ENCODE peak calls at places on chromosomes 3 and 15, in nine cellular contexts. H, O, T, X, Q, F, C, K and R are unnamed samples.
A peak's percentile ranks its signal among the peaks of the same experiment; 100 is the strongest.

GRCh38 chr3:163474766-163475165 is 1603.5 kb downstream of the SI start:
- DNase-seq in T (no peak), O (no peak), X (no peak), H (no peak), C (no peak), F (no peak), K (no peak), Q (no peak), R (no peak)

GRCh38 chr3:19945405-19946290 is 1.2 kb upstream of the RAB5A start:
- DNase-seq in Q (no peak), O (no peak), T (peak; percentile 10), X (no peak), H (no peak), F (no peak), K (no peak), C (no peak), R (no peak)

GRCh38 chr3:59573911-59574310 is 524.1 kb upstream of the CFAP20DC start:
- DNase-seq in X (no peak), T (peak; percentile 72), F (no peak), O (peak; percentile 77), Q (no peak), H (no peak), K (no peak), C (peak; percentile 24), R (no peak)

GRCh38 chr15:66595937-66596545 is 30.2 kb upstream of the LCTL start:
- DNase-seq in C (no peak), H (no peak), K (no peak), X (no peak), T (no peak), Q (no peak), O (no peak), F (no peak), R (no peak)

GRCh38 chr3:43296565-43296964 is 10.2 kb downstream of the SNRK start:
- DNase-seq in X (peak; percentile 65), K (no peak), T (peak; percentile 15), O (no peak), C (no peak), Q (peak; percentile 37), F (peak; percentile 64), H (no peak), R (no peak)

GRCh38 chr3:63946753-63947152 is 34.6 kb upstream of the SCAANT1 start:
- DNase-seq in X (no peak), F (no peak), H (no peak), T (no peak), Q (no peak), C (no peak), O (no peak), K (no peak), R (no peak)

GRCh38 chr3:105847865-105848264 is 20.9 kb downstream of the CBLB start:
- DNase-seq in X (no peak), O (no peak), H (no peak), K (no peak), T (no peak), Q (no peak), F (no peak), C (no peak), R (no peak)

GRCh38 chr3:183306798-183307671 is 54.0 kb downstream of the B3GNT5 start:
- DNase-seq in X (peak; percentile 85), F (peak; percentile 91), K (no peak), C (peak; percentile 70), H (no peak), O (peak; percentile 68), T (peak; percentile 75), Q (peak; percentile 57), R (no peak)

GRCh38 chr3:21751891-21752290 is 881 bp upstream of the ZNF385D start:
- DNase-seq in O (no peak), Q (no peak), K (no peak), X (no peak), H (no peak), C (no peak), F (no peak), T (peak; percentile 40), R (no peak)

GRCh38 chr3:57758686-57759085 is 2.6 kb downstream of the SLMAP start:
- DNase-seq in O (no peak), H (no peak), X (no peak), K (no peak), C (no peak), T (peak; percentile 26), Q (no peak), F (no peak), R (no peak)

GRCh38 chr3:44509985-44510360 is 32.5 kb upstream of the ZNF445 start:
- DNase-seq in Q (peak; percentile 39), T (peak; percentile 23), H (no peak), F (no peak), O (no peak), X (no peak), K (no peak), C (no peak), R (no peak)

GRCh38 chr3:11437506-11437905 is 165.3 kb downstream of the ATG7 start:
- DNase-seq in X (no peak), F (no peak), T (no peak), O (no peak), H (no peak), K (no peak), Q (no peak), C (no peak), R (no peak)

GRCh38 chr3:11434697-11435096 is 162.5 kb downstream of the ATG7 start:
- DNase-seq in F (no peak), Q (no peak), K (no peak), T (no peak), H (no peak), C (no peak), O (no peak), X (no peak), R (no peak)

GRCh38 chr3:11436775-11437174 is 164.6 kb downstream of the ATG7 start:
- DNase-seq in T (no peak), C (no peak), K (no peak), X (no peak), F (no peak), O (no peak), H (no peak), Q (no peak), R (no peak)

GRCh38 chr3:11435420-11435819 is 163.2 kb downstream of the ATG7 start:
- DNase-seq in K (no peak), F (no peak), X (no peak), T (no peak), O (no peak), Q (no peak), C (no peak), H (no peak), R (no peak)

DNA sequence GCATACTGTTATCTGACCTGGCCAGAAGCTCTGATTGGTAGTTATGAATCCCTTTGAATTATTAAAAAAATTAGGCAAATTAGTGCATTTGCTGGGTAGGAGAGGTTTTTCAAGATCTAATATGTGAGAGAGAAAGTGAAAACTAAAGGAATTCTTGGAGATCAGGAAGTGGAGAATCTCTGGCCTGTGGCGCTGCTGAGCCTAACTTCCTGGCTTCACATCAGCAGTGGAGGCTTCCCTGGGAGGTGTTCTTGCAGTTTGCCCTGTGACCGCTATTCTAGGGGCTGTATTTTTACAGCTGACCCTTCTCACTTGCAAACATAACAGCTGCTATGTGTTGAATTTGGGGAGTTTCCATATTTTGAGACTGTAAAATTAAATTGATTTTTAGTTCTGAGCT is 166.4 kb downstream of the ATG7 start:
- DNase-seq in K (no peak), F (no peak), H (no peak), O (no peak), T (no peak), X (no peak), Q (no peak), C (no peak), R (no peak)
- TF ChIP-seq CTCF in K (no peak), F (peak; percentile 8), H (no peak), O (no peak), T (no peak), X (no peak), Q (no peak), C (no peak), R (no peak)

GRCh38 chr3:8845641-8846040 is 76.2 kb upstream of the OXTR start:
- DNase-seq in O (no peak), X (no peak), T (no peak), H (no peak), C (no peak), K (no peak), Q (no peak), F (no peak), R (no peak)
- TF ChIP-seq CTCF in O (no peak), X (no peak), T (no peak), H (no peak), C (no peak), K (no peak), Q (no peak), F (no peak), R (no peak)

DNA sequence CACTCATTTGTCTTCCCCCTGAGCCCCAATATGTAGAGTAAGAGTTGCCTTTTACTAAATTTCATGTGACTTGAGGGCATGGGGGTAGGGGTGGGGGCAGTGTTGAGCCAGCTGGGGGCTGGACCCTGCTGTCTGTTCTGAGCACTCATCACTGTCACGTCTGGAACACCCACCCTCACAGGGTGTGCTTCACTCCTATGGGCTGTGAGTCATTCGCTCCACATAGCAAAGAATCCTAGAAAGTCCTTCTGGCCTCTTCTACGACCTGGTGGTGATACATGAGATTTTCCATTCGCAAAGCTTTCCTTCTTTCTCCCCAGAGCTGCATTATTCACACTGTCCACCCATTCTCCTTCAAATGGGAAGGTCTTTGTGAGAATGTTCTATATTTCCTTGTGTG is 43.6 kb upstream of the MGLL start:
- DNase-seq in F (no peak), T (peak; percentile 39), K (no peak), Q (no peak), H (no peak), C (no peak), O (no peak), X (no peak), R (no peak)
- TF ChIP-seq CTCF in F (no peak), T (peak; percentile 10), K (no peak), Q (no peak), H (no peak), C (no peak), O (no peak), X (no peak), R (no peak)

GRCh38 chr3:49665822-49666519 is 8.2 kb upstream of the APEH start:
- DNase-seq in X (no peak), K (no peak), T (no peak), O (no peak), F (no peak), C (no peak), H (no peak), Q (no peak), R (no peak)

GRCh38 chr3:49667701-49668413 is 6.3 kb upstream of the APEH start:
- DNase-seq in H (no peak), T (no peak), O (no peak), F (no peak), Q (no peak), C (no peak), X (no peak), K (no peak), R (no peak)

GRCh38 chr3:49668414-49668797 is 5.7 kb upstream of the APEH start:
- DNase-seq in T (no peak), F (no peak), Q (no peak), H (no peak), C (no peak), K (no peak), O (no peak), X (no peak), R (no peak)

GRCh38 chr3:49668861-49669260 is 5.3 kb upstream of the APEH start:
- DNase-seq in H (no peak), O (no peak), T (no peak), X (no peak), K (no peak), C (no peak), F (no peak), Q (no peak), R (no peak)

DNA sequence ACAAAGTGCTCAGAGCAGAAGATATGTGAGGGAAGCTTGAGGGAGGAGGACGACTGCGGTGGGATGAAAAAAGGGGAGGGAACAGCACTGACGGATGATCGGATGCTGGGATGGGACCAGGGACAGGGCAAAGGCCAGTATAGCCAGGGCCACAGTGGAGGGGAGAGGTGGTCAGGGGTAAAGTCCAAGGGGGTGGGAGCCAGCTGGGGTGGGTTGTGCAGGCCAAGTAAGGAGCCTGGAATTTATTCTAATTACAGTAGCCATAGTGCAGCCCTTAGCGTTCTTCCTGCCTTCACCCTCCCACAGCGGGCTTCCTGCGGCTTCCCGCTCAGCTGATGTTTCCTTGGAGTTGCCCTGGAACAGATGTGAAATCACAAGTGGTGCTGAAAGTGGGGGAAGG is 7.6 kb upstream of the APEH start:
- DNase-seq in T (no peak), O (no peak), C (no peak), F (no peak), H (peak; percentile 22), K (no peak), Q (no peak), X (no peak), R (no peak)
- TF ChIP-seq CTCF in T (no peak), O (no peak), C (no peak), F (no peak), H (no peak), K (no peak), Q (no peak), X (no peak), R (no peak)